ENCODE peak calls at places on chromosome 6, in four cellular contexts. C, H, A and Z are unnamed samples.
A peak's percentile ranks its signal among the peaks of the same experiment; 100 is the strongest.

GRCh38 chr6:12113190-12113578 is 101.1 kb downstream of the HIVEP1 start:
- DNase-seq in C (no peak), H (no peak), A (peak; percentile 23), Z (no peak)

GRCh38 chr6:145031001-145031400 is 704.3 kb downstream of the EPM2A start:
- DNase-seq in H (no peak), C (no peak), A (no peak), Z (no peak)

GRCh38 chr6:1604347-1604990 is 5.2 kb upstream of the FOXC1 start:
- DNase-seq in A (peak; percentile 72), H (no peak), C (peak; percentile 54), Z (no peak)

GRCh38 chr6:35654883-35655282 is 33.8 kb downstream of the FKBP5 start:
- DNase-seq in H (no peak), A (no peak), C (no peak), Z (no peak)

GRCh38 chr6:110528051-110528929 is 51.9 kb upstream of the SLC22A16 start:
- DNase-seq in H (no peak), C (peak; percentile 62), A (peak; percentile 70), Z (peak; percentile 56)

GRCh38 chr6:10722820-10723651 is at the start of gene TMEM14C:
- DNase-seq in C (peak; percentile 99), A (peak; percentile 99), H (peak; percentile 95), Z (peak; percentile 95)

GRCh38 chr6:11121851-11122250 is 10.3 kb upstream of the ERVFRD-1 start:
- DNase-seq in C (no peak), H (no peak), A (no peak), Z (no peak)

GRCh38 chr6:135334169-135334568 is 153.1 kb downstream of the MYB start:
- DNase-seq in C (no peak), H (no peak), A (no peak), Z (no peak)

GRCh38 chr6:132569170-132569569 is 952 bp upstream of the TAAR6 start:
- DNase-seq in H (no peak), C (no peak), A (no peak), Z (no peak)

GRCh38 chr6:38567436-38567835 is 72.3 kb downstream of the BTBD9 start:
- DNase-seq in H (no peak), C (no peak), A (peak; percentile 17), Z (peak; percentile 21)

GRCh38 chr6:19603716-19604115 is 233.5 kb upstream of the ID4 start:
- DNase-seq in C (no peak), A (no peak), H (no peak), Z (no peak)

GRCh38 chr6:134880487-134881190 is 69.3 kb downstream of the ALDH8A1 start:
- DNase-seq in C (no peak), H (no peak), A (no peak), Z (no peak)

GRCh38 chr6:100202417-100203194 is 208.6 kb upstream of the MCHR2 start:
- DNase-seq in C (no peak), A (no peak), H (no peak), Z (peak; percentile 77)

GRCh38 chr6:45555981-45556771 is 178.4 kb upstream of the SUPT3H start:
- DNase-seq in A (no peak), H (no peak), C (peak; percentile 8), Z (no peak)

GRCh38 chr6:91447086-91447485 is 860.2 kb upstream of the MAP3K7 start:
- DNase-seq in H (no peak), A (no peak), C (no peak), Z (no peak)

GRCh38 chr6:31038559-31038958 is 28.3 kb downstream of the MUC22 start:
- DNase-seq in A (no peak), C (no peak), H (no peak), Z (no peak)

GRCh38 chr6:26597821-26598220 is 1.1 kb downstream of the ABT1 start:
- DNase-seq in C (no peak), A (peak; percentile 44), H (no peak), Z (no peak)

GRCh38 chr6:170075659-170076223 is 215.1 kb downstream of the DLL1 start:
- DNase-seq in C (no peak), H (no peak), A (no peak), Z (no peak)

GRCh38 chr6:169935348-169935718 is 183.9 kb downstream of the ERMARD start:
- DNase-seq in C (no peak), H (no peak), A (no peak), Z (no peak)

GRCh38 chr6:36615018-36615761 is 21.0 kb downstream of the SRSF3 start:
- DNase-seq in H (no peak), A (peak; percentile 70), C (peak; percentile 61), Z (peak; percentile 41)

GRCh38 chr6:26022166-26022510 is 59.5 kb downstream of the TRIM38 start:
- DNase-seq in H (no peak), A (peak; percentile 84), C (no peak), Z (peak; percentile 71)

GRCh38 chr6:43695967-43696291 is 8.3 kb upstream of the MRPS18A start:
- DNase-seq in C (peak; percentile 28), H (no peak), A (no peak), Z (no peak)

GRCh38 chr6:34602318-34603111 is 46.4 kb upstream of the SPDEF start:
- DNase-seq in C (peak; percentile 82), H (no peak), A (no peak), Z (no peak)

GRCh38 chr6:111727798-111728197 is 122.1 kb upstream of the TRAF3IP2 start:
- DNase-seq in A (peak; percentile 21), C (no peak), H (no peak), Z (peak; percentile 16)

GRCh38 chr6:30614044-30614842 is 2.8 kb downstream of the PPP1R10 start:
- DNase-seq in H (no peak), A (peak; percentile 55), C (no peak), Z (no peak)

GRCh38 chr6:103908898-103909297 is 950.8 kb downstream of the HACE1 start:
- DNase-seq in C (no peak), H (no peak), A (no peak), Z (no peak)

GRCh38 chr6:47246556-47246955 is 63.1 kb downstream of the TNFRSF21 start:
- DNase-seq in H (no peak), C (no peak), A (no peak), Z (no peak)

GRCh38 chr6:143745160-143746133 is 67.7 kb downstream of the PHACTR2 start:
- DNase-seq in A (peak; percentile 26), C (peak; percentile 100), H (no peak), Z (peak; percentile 15)

GRCh38 chr6:56708810-56709597 is 66.3 kb upstream of the DST start:
- DNase-seq in H (no peak), A (peak; percentile 45), C (peak; percentile 66), Z (peak; percentile 66)

GRCh38 chr6:51513891-51514290 is 573.5 kb downstream of the PKHD1 start:
- DNase-seq in C (no peak), A (no peak), H (no peak), Z (no peak)

GRCh38 chr6:148295261-148295887 is 47.3 kb upstream of the SASH1 start:
- DNase-seq in C (no peak), A (no peak), H (no peak), Z (no peak)

GRCh38 chr6:153001767-153002612 is 519 bp downstream of the MTRF1L start:
- DNase-seq in H (no peak), C (peak; percentile 24), A (peak; percentile 42), Z (no peak)

GRCh38 chr6:3017304-3017703 is 17.6 kb downstream of the NQO2 start:
- DNase-seq in H (no peak), C (no peak), A (no peak), Z (no peak)

DNA sequence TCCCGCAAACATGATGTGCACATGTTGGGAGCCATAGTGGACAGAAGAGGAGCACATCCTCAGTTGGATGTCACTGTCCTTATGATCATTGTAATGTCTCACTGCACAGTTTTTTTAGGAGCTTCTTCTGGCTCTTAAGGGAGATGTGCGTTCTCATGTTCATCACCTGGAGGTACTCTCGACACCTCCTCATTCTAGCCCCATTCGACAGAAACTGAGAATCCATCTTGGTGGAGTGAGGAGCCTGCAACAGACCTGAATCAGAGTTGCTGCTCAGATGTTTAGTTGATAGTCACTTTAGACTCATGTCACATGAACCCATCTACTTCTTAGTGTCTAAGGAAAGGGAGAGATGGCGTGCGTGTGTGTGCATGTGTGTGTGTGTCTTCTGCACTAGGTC is 2.3 kb upstream of the BMP6 start:
- DNase-seq in H (no peak), C (no peak), A (no peak), Z (no peak)
- TF ChIP-seq FOSL1 in H (no peak), C (no peak), A (no peak), Z (no peak)

DNA sequence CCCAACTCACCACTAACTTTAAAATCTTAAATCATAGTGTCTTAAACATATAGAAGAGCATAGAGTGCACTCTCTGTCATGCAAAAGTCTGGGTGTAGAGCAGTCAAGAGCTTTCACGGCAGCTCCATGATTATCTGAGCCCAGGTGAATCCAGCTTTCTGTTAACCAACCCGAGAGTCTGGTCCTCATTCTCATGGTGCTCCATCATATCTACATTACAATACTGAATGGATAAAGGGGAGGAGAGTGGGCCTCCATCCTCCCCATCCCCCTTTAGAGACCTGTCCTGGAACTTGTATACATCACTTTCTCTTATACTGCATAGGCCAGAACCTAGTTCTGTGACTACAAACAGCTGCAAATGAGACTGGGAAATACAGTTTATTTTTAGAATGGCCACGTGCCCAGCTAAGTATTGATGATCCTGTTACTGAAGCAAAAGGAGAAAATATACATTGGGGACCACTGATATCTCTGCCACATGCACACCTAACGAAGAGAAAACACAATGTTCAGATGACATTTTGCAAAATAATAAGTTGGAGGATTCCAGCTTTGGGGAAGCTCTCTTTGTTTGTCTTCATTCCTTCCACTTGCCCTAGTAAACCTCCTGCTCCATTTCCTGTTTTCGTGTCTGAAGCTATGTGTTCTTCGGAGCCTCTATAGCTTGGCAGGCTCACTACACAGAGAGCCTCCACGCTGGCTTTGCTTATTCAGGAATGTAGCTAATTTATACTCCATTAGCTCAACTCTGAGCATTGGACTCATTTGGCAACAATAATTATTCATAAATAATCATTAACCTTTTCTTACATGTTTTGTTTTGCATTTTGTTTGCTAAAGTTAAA is 110.1 kb downstream of the IYD start:
- DNase-seq in H (no peak), C (no peak), A (no peak), Z (no peak)
- TF ChIP-seq FOSL1 in H (no peak), C (no peak), A (no peak), Z (no peak)

GRCh38 chr6:41585605-41586004 is 39.4 kb downstream of the FOXP4 start:
- DNase-seq in H (no peak), C (no peak), A (no peak), Z (no peak)

GRCh38 chr6:41583576-41583975 is 37.4 kb downstream of the FOXP4 start:
- DNase-seq in A (no peak), C (no peak), H (no peak), Z (no peak)

GRCh38 chr6:41584205-41584604 is 38.0 kb downstream of the FOXP4 start:
- DNase-seq in H (no peak), A (no peak), C (no peak), Z (no peak)

GRCh38 chr6:41586564-41586963 is 40.4 kb downstream of the FOXP4 start:
- DNase-seq in C (no peak), A (no peak), H (no peak), Z (no peak)

GRCh38 chr6:41584668-41585205 is 38.6 kb downstream of the FOXP4 start:
- DNase-seq in H (no peak), A (no peak), C (no peak), Z (no peak)
- TF ChIP-seq FOSL1 in H (no peak), A (no peak), C (no peak), Z (no peak)

GRCh38 chr6:167569879-167570278 is 245.0 kb downstream of the TTLL2 start:
- DNase-seq in A (no peak), H (no peak), C (no peak), Z (no peak)

GRCh38 chr6:167570460-167571400 is 245.8 kb downstream of the TTLL2 start:
- DNase-seq in C (no peak), H (no peak), A (no peak), Z (no peak)

GRCh38 chr6:167572106-167572505 is 247.2 kb downstream of the TTLL2 start:
- DNase-seq in C (no peak), H (no peak), A (no peak), Z (no peak)

GRCh38 chr6:167572841-167573271 is 248.0 kb downstream of the TTLL2 start:
- DNase-seq in A (no peak), H (no peak), C (no peak), Z (no peak)

GRCh38 chr6:167571550-167571949 is 246.7 kb downstream of the TTLL2 start:
- DNase-seq in A (no peak), H (no peak), C (no peak), Z (no peak)
- TF ChIP-seq FOSL1 in A (no peak), H (no peak), C (no peak), Z (no peak)